ENCODE peak calls at places on chromosomes 11 and 22, in five cellular contexts. E, C, T, Z and W are unnamed samples.

GRCh38 chr11:107785401-107785800 is 73.2 kb downstream of the SLC35F2 start:
- DNase-seq in E (no peak), C (no peak), T (no peak), Z (peak), W (no peak)

GRCh38 chr11:33701831-33702230 is 1.2 kb upstream of the C11orf91 start:
- DNase-seq in E (no peak), C (peak), T (no peak), Z (peak), W (peak)

GRCh38 chr22:24962094-24962493 is 9.6 kb downstream of the KIAA1671 start:
- DNase-seq in E (no peak), C (no peak), T (no peak), Z (no peak), W (no peak)

GRCh38 chr11:47569646-47570045 is 4.2 kb downstream of the PTPMT1 start:
- DNase-seq in E (no peak), C (no peak), T (no peak), Z (no peak), W (no peak)

GRCh38 chr22:40346178-40347064 is at the start of gene ADSL:
- DNase-seq in E (peak), C (peak), T (peak), Z (peak), W (peak)

GRCh38 chr11:65414776-65415498 is 7.7 kb upstream of the NEAT1 start:
- DNase-seq in E (no peak), C (no peak), T (no peak), Z (no peak), W (no peak)

GRCh38 chr22:28019360-28019759 is 100.3 kb upstream of the PITPNB start:
- DNase-seq in E (no peak), C (no peak), T (no peak), Z (peak), W (no peak)

GRCh38 chr11:128174465-128175101 is 412.8 kb downstream of the ETS1 start:
- DNase-seq in E (no peak), C (no peak), T (no peak), Z (peak), W (no peak)